ENCODE peak calls at places on chromosomes 13 and 19, in ten cellular contexts. Z, Y, H, B, W, P, I, A, J and K are unnamed samples.

GRCh38 chr13:31797154-31797775 is 57.9 kb downstream of the RXFP2 start:
- DNase-seq in Z (no peak), Y (peak; percentile 69), H (no peak), B (no peak), W (no peak), P (no peak), I (peak; percentile 8), A (peak; percentile 66), J (no peak), K (no peak)

GRCh38 chr13:111462221-111462764 is 141.9 kb downstream of the TEX29 start:
- DNase-seq in Z (no peak), Y (no peak), H (no peak), B (no peak), W (no peak), P (no peak), I (no peak), A (no peak), J (peak; percentile 31), K (no peak)

GRCh38 chr13:44575741-44576395 is at the start of gene TSC22D1:
- DNase-seq in Z (peak; percentile 57), Y (peak; percentile 47), H (peak; percentile 32), B (peak; percentile 48), W (peak; percentile 68), P (peak; percentile 42), I (no peak), A (peak; percentile 63), J (no peak), K (peak; percentile 57)

GRCh38 chr19:6678690-6679109 is 8.7 kb upstream of the TNFSF14 start:
- DNase-seq in Z (no peak), Y (no peak), H (no peak), B (no peak), W (no peak), P (no peak), I (no peak), A (no peak), J (no peak), K (no peak)

GRCh38 chr13:108858676-108859075 is 229.3 kb downstream of the MYO16 start:
- DNase-seq in Z (no peak), Y (no peak), H (no peak), B (no peak), W (no peak), P (no peak), I (no peak), A (no peak), J (no peak), K (no peak)

GRCh38 chr19:45305421-45305820 is 17.3 kb downstream of the CKM start:
- DNase-seq in Z (no peak), Y (no peak), H (no peak), B (no peak), W (no peak), P (no peak), I (no peak), A (peak; percentile 52), J (no peak), K (no peak)

GRCh38 chr19:35913589-35913988 is 5.5 kb upstream of the TYROBP start:
- DNase-seq in Z (no peak), Y (no peak), H (no peak), B (no peak), W (no peak), P (no peak), I (no peak), A (no peak), J (no peak), K (no peak)

GRCh38 chr13:48009298-48009697 is 8.2 kb upstream of the SUCLA2 start:
- DNase-seq in Z (no peak), Y (no peak), H (no peak), B (no peak), W (no peak), P (no peak), I (no peak), A (peak; percentile 85), J (no peak), K (no peak)

GRCh38 chr19:16039081-16039480 is 37.2 kb upstream of the TPM4 start:
- DNase-seq in Z (no peak), Y (no peak), H (no peak), B (no peak), W (no peak), P (no peak), I (no peak), A (no peak), J (no peak), K (no peak)

GRCh38 chr13:25276748-25277147 is 10.5 kb downstream of the MTMR6 start:
- DNase-seq in Z (no peak), Y (no peak), H (no peak), B (no peak), W (no peak), P (no peak), I (no peak), A (no peak), J (no peak), K (no peak)

GRCh38 chr19:11576186-11576585 is 1.3 kb downstream of the ACP5 start:
- DNase-seq in Z (no peak), Y (no peak), H (no peak), B (no peak), W (no peak), P (no peak), I (no peak), A (no peak), J (no peak), K (no peak)

GRCh38 chr13:48818495-48818961 is 157.2 kb upstream of the FNDC3A start:
- DNase-seq in Z (no peak), Y (no peak), H (no peak), B (no peak), W (no peak), P (no peak), I (no peak), A (peak; percentile 88), J (no peak), K (no peak)

GRCh38 chr13:112249644-112250610 is 126.2 kb upstream of the SPACA7 start:
- DNase-seq in Z (no peak), Y (no peak), H (no peak), B (no peak), W (no peak), P (no peak), I (no peak), A (no peak), J (peak; percentile 57), K (no peak)

GRCh38 chr19:21141787-21142464 is at the start of gene ZNF431:
- DNase-seq in Z (peak; percentile 91), Y (peak; percentile 86), H (peak; percentile 91), B (peak; percentile 92), W (peak; percentile 89), P (peak; percentile 91), I (peak; percentile 92), A (peak; percentile 94), J (peak; percentile 96), K (peak; percentile 84)

GRCh38 chr19:12997225-12997966 is 2.1 kb downstream of the NFIX start:
- DNase-seq in Z (no peak), Y (no peak), H (no peak), B (no peak), W (no peak), P (no peak), I (no peak), A (no peak), J (no peak), K (no peak)

GRCh38 chr19:12995596-12996541 is 594 bp downstream of the NFIX start:
- DNase-seq in Z (no peak), Y (no peak), H (no peak), B (no peak), W (no peak), P (no peak), I (no peak), A (peak; percentile 43), J (no peak), K (no peak)

GRCh38 chr19:12997967-12998940 is 3.0 kb downstream of the NFIX start:
- DNase-seq in Z (no peak), Y (no peak), H (no peak), B (no peak), W (no peak), P (no peak), I (no peak), A (no peak), J (no peak), K (no peak)

GRCh38 chr19:12994701-12995595 is at the start of gene NFIX:
- DNase-seq in Z (peak; percentile 34), Y (peak; percentile 18), H (peak; percentile 79), B (peak; percentile 65), W (peak; percentile 55), P (peak; percentile 81), I (no peak), A (peak; percentile 56), J (peak; percentile 79), K (no peak)

GRCh38 chr19:12996542-12997094 is 1.3 kb downstream of the NFIX start:
- DNase-seq in Z (no peak), Y (no peak), H (no peak), B (no peak), W (no peak), P (no peak), I (no peak), A (peak; percentile 49), J (no peak), K (no peak)
- H3K4me3 ChIP-seq in Z (no peak overlapping the region), Y (peak overlapping the region; percentile 57), H (peak overlapping the region; percentile 95), B (no peak overlapping the region), W (no peak overlapping the region), P (peak overlapping the region; percentile 85), I (peak overlapping the region; percentile 65), A (peak overlapping the region; percentile 75), J (peak overlapping the region; percentile 99), K (no peak overlapping the region)

GRCh38 chr13:35787937-35788336 is 311.4 kb upstream of the MAB21L1 start:
- DNase-seq in Z (no peak), Y (no peak), H (no peak), B (peak; percentile 50), W (no peak), P (no peak), I (no peak), A (peak; percentile 15), J (no peak), K (no peak)
- H3K4me3 ChIP-seq in Z (no peak overlapping the region), Y (no peak overlapping the region), H (no peak overlapping the region), B (peak overlapping the region; percentile 4), W (no peak overlapping the region), P (no peak overlapping the region), I (no peak overlapping the region), A (no peak overlapping the region), J (no peak overlapping the region), K (no peak overlapping the region)

DNA sequence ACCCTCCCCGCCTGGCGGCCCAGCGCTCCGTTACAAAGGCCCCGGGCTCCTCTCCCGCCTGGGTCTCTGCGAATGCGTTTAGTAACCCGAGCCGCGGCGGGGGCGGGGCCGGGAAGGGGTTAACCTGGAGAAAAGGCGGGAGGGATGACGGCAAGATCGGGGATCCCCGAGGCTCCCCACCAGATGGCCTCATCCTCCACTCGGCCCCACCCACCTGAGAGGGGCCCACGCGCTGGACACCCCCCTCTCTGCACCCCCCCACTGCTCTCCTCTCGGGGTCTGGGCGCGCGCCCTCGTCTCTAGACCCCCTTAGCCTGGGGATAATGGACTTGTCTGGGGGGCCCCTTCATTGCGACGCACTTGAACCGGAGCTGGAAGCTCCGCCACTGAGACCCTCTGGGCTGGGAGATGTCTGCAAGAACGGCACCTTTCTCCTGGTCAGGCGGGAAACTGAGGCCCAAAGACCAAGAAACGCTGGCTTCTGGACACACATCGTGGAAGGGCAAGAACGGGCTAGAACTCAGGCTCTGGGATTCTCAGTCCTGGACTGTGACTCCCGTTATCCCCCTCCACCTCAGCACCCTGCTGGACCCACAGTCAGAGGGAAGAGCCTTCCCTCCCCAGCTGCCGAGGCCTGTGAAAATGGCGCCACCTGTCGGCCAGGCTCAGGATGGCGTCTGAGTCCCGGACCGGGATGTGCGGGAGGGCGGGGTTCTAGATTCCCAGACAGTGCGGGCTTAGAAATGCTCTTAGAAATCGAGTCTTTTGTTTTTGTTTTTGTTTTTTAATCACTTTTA is 2.9 kb upstream of the LTBP4 start:
- DNase-seq in Z (peak; percentile 77), Y (peak; percentile 86), H (peak; percentile 84), B (peak; percentile 91), W (peak; percentile 76), P (peak; percentile 89), I (peak; percentile 86), A (peak; percentile 88), J (peak; percentile 92), K (peak; percentile 86)
- H3K4me3 ChIP-seq in Z (no peak overlapping the region), Y (peak overlapping the region; percentile 49), H (peak overlapping the region; percentile 11), B (peak overlapping the region; percentile 50), W (no peak overlapping the region), P (peak overlapping the region; percentile 58), I (peak overlapping the region; percentile 74), A (peak overlapping the region; percentile 43), J (peak overlapping the region; percentile 27), K (no peak overlapping the region)

GRCh38 chr19:3687393-3687773 is 12.9 kb downstream of the PIP5K1C start:
- DNase-seq in Z (no peak), Y (no peak), H (no peak), B (no peak), W (no peak), P (no peak), I (no peak), A (no peak), J (no peak), K (no peak)
- H3K4me3 ChIP-seq in Z (no peak overlapping the region), Y (no peak overlapping the region), H (no peak overlapping the region), B (no peak overlapping the region), W (peak overlapping the region; percentile 64), P (peak overlapping the region; percentile 30), I (no peak overlapping the region), A (no peak overlapping the region), J (no peak overlapping the region), K (peak overlapping the region; percentile 74)